ENCODE peak calls at places on chromosomes 16 and 17, in six cellular contexts. O is astrocyte, H is lung, D is OCI-LY7, F is colonic mucosa, U is mammary epithelial cell. L is an unnamed sample.

GRCh38 chr16:46629331-46629843 is 8.2 kb upstream of the SHCBP1 start:
- DNase-seq in O (peak; percentile 40), H (no peak), D (no peak), F (peak; percentile 23), U (peak; percentile 50), L (peak; percentile 82)

GRCh38 chr17:73630531-73630930 is 13.7 kb downstream of the SDK2 start:
- DNase-seq in O (no peak), H (no peak), D (no peak), F (no peak), U (no peak), L (no peak)

GRCh38 chr17:77778636-77779524 is 179.6 kb upstream of the TNRC6C start:
- DNase-seq in O (peak; percentile 2), H (peak; percentile 39), D (no peak), F (no peak), U (peak; percentile 20), L (peak; percentile 21)

GRCh38 chr17:39813631-39814030 is 50.5 kb downstream of the IKZF3 start:
- DNase-seq in O (no peak), H (no peak), D (no peak), F (no peak), U (no peak), L (no peak)

GRCh38 chr16:54957403-54957802 is 26.7 kb downstream of the IRX5 start:
- DNase-seq in O (no peak), H (no peak), D (peak; percentile 70), F (peak; percentile 41), U (peak; percentile 43), L (peak; percentile 35)

GRCh38 chr16:17497648-17498047 is 26.9 kb upstream of the XYLT1 start:
- DNase-seq in O (peak; percentile 91), H (no peak), D (no peak), F (no peak), U (no peak), L (peak; percentile 65)

GRCh38 chr17:75681289-75681688 is 14.2 kb downstream of the SAP30BP start:
- DNase-seq in O (peak; percentile 75), H (no peak), D (no peak), F (no peak), U (peak; percentile 73), L (peak; percentile 80)

GRCh38 chr17:27579897-27580321 is 51.1 kb upstream of the LGALS9 start:
- DNase-seq in O (no peak), H (no peak), D (no peak), F (no peak), U (no peak), L (no peak)

GRCh38 chr16:51298800-51299199 is 147.7 kb upstream of the SALL1 start:
- DNase-seq in O (no peak), H (no peak), D (no peak), F (no peak), U (no peak), L (no peak)

GRCh38 chr16:17225551-17225950 is 245.2 kb downstream of the XYLT1 start:
- DNase-seq in O (peak; percentile 69), H (no peak), D (no peak), F (no peak), U (no peak), L (peak; percentile 77)

GRCh38 chr16:87371261-87371866 is 12.2 kb downstream of the FBXO31 start:
- DNase-seq in O (no peak), H (no peak), D (no peak), F (no peak), U (no peak), L (no peak)

GRCh38 chr17:4509402-4509801 is 10.7 kb downstream of the SPNS2 start:
- DNase-seq in O (no peak), H (no peak), D (peak; percentile 39), F (no peak), U (no peak), L (no peak)

GRCh38 chr16:8751481-8752311 is 45.7 kb downstream of the TMEM186 start:
- DNase-seq in O (peak; percentile 85), H (no peak), D (no peak), F (no peak), U (peak; percentile 70), L (peak; percentile 80)

GRCh38 chr17:28705074-28705659 is 6.5 kb downstream of the PROCA1 start:
- DNase-seq in O (no peak), H (no peak), D (no peak), F (no peak), U (no peak), L (no peak)

GRCh38 chr17:28912281-28912937 is 9.5 kb upstream of the DHRS13 start:
- DNase-seq in O (no peak), H (no peak), D (no peak), F (peak; percentile 74), U (no peak), L (peak; percentile 40)

GRCh38 chr17:67400193-67400592 is 23.1 kb downstream of the PITPNC1 start:
- DNase-seq in O (no peak), H (no peak), D (no peak), F (no peak), U (no peak), L (no peak)

GRCh38 chr16:56199164-56199563 is 7.9 kb downstream of the GNAO1 start:
- DNase-seq in O (no peak), H (no peak), D (peak; percentile 11), F (no peak), U (no peak), L (no peak)

GRCh38 chr16:56201030-56201429 is 9.7 kb downstream of the GNAO1 start:
- DNase-seq in O (no peak), H (no peak), D (no peak), F (no peak), U (no peak), L (no peak)

GRCh38 chr16:56197227-56197992 is 6.1 kb downstream of the GNAO1 start:
- DNase-seq in O (no peak), H (no peak), D (no peak), F (no peak), U (no peak), L (no peak)

GRCh38 chr16:56198044-56198754 is 6.9 kb downstream of the GNAO1 start:
- DNase-seq in O (no peak), H (no peak), D (no peak), F (no peak), U (no peak), L (no peak)

GRCh38 chr16:56198755-56199114 is 7.4 kb downstream of the GNAO1 start:
- DNase-seq in O (no peak), H (no peak), D (no peak), F (no peak), U (no peak), L (no peak)
- H3K4me1 ChIP-seq in O (peaks cover 3% of the 10 kb centered on the region), H (no peaks in the 10 kb centered on the region), D (no peaks in the 10 kb centered on the region), F (no peaks in the 10 kb centered on the region), U (no peaks in the 10 kb centered on the region), L (no peaks in the 10 kb centered on the region)

DNA sequence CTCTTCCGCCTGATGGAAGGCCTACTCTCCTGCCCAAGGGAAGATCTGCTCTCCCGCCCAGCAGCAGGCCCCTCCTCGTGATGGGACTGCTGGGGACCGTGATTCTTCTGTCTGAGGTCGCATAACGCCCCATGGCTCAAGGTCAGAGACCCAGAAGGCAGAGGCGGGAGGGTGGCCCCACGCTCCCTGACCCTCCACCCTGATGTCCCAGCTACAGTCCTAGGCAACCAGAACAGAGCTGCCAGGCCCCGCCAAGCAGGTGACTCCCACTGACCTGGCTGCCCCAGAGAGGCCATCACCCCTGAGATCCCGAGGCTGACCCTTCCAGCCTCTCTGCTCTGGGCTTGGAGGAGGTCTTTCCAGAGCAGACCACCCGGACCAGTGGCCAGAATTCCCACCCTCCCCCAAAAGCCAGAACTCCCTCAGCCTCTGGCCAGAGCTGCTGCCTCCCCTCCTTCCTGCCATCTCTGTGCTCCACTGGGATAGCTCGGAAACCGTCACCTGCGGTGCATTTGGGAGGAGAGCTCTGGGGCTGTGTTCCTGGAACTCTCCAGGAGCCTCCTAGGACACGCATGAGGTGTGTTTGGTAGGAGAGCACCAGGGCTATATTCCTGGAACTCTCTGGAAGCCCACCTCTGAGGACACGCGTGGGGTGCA is 7.3 kb downstream of the ENPP7 start:
- DNase-seq in O (no peak), H (no peak), D (no peak), F (no peak), U (no peak), L (no peak)
- H3K4me1 ChIP-seq in O (peaks cover 7% of the 10 kb centered on the region), H (no peaks in the 10 kb centered on the region), D (peaks cover 11% of the 10 kb centered on the region), F (no peaks in the 10 kb centered on the region), U (peaks cover 6% of the 10 kb centered on the region), L (no peaks in the 10 kb centered on the region)

GRCh38 chr16:48603647-48604376 is 6.2 kb downstream of the N4BP1 start:
- DNase-seq in O (no peak), H (no peak), D (no peak), F (peak; percentile 51), U (no peak), L (no peak)
- H3K4me1 ChIP-seq in O (peaks cover 27% of the 10 kb centered on the region), H (peaks cover 36% of the 10 kb centered on the region), D (peaks cover 17% of the 10 kb centered on the region), F (peaks cover 18% of the 10 kb centered on the region), U (peaks cover 36% of the 10 kb centered on the region), L (peaks cover 36% of the 10 kb centered on the region)

DNA sequence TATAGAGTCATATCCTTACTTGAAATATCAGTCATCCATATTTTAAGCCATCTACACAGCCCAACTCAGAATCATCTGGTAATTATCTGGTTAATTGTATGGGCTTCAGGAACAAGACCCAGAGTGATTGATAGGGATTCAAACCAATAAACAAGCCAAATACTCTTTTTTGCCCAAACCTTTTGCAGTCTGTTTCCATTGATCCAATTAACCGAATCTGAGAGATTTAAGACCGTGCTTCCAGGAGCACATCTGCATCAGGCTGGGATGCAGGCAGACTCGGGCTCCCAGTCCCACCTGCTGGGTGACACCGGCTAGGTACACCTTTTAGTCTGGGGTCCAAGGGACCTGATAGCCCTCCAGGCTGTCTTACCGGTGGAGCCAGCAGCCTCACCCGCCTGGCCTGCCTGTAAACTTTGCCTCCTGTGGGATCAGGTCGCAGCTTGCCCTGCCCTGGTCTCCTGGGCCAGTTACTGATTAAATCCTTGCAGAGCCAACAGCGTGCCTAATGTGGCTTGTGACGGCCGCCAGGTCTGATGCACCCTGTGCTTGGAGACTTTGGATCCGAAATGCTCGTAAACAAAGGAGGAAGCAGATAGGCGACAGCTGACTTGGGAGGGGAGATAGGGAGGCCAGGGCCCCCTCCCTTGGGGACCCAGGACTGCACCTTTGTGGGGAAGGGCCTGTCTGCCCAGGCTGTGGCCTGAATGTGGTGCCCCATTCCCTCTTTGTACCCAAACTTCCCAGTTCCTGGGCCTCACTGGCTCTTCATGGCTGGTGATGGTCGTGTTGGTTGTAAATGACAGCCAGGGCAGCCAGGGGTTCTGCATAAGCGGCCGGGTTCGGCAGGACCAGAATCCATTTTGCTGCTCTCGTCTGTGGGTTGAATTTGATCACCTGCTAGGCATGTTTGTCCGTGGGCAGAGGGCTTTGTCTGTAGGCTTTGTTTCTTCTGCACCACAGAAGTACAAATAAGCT is 3.8 kb downstream of the CMIP start:
- DNase-seq in O (no peak), H (no peak), D (no peak), F (peak; percentile 92), U (peak; percentile 45), L (no peak)
- H3K4me1 ChIP-seq in O (peaks cover 29% of the 10 kb centered on the region), H (no peaks in the 10 kb centered on the region), D (peaks cover 64% of the 10 kb centered on the region), F (peaks cover 26% of the 10 kb centered on the region), U (peaks cover 38% of the 10 kb centered on the region), L (peaks cover 6% of the 10 kb centered on the region)